ENCODE peak calls at places on chromosome 6, in ten cellular contexts. One of them, this sample, is unnamed.

GRCh38 chr6:114000066-114000465 is 29.1 kb upstream of the HDAC2 start:
- DNase-seq in tibial nerve: no peak
- DNase-seq in right lobe of liver: no peak
- DNase-seq in CD4-positive, CD25-positive, alpha-beta regulatory T cell: no peak
- DNase-seq in stomach: no peak
- DNase-seq in sigmoid colon: no peak
- DNase-seq in GM12878: no peak
- DNase-seq in K562: no peak
- DNase-seq in ovary: no peak
- DNase-seq in IMR-90: peak; percentile 82
- DNase-seq in this sample: no peak

GRCh38 chr6:73801652-73802268 is 105.8 kb downstream of the CD109 start:
- DNase-seq in right lobe of liver: no peak
- DNase-seq in ovary: no peak
- DNase-seq in sigmoid colon: no peak
- DNase-seq in K562: no peak
- DNase-seq in CD4-positive, CD25-positive, alpha-beta regulatory T cell: no peak
- DNase-seq in tibial nerve: no peak
- DNase-seq in GM12878: no peak
- DNase-seq in stomach: no peak
- DNase-seq in IMR-90: peak; percentile 11
- DNase-seq in this sample: no peak

GRCh38 chr6:62711750-62712149 is 425.7 kb upstream of the KHDRBS2 start:
- DNase-seq in sigmoid colon: no peak
- DNase-seq in K562: no peak
- DNase-seq in stomach: no peak
- DNase-seq in tibial nerve: no peak
- DNase-seq in IMR-90: no peak
- DNase-seq in ovary: no peak
- DNase-seq in right lobe of liver: no peak
- DNase-seq in GM12878: no peak
- DNase-seq in CD4-positive, CD25-positive, alpha-beta regulatory T cell: no peak
- DNase-seq in this sample: no peak

GRCh38 chr6:85490516-85491248 is 40.8 kb downstream of the NT5E start:
- DNase-seq in ovary: no peak
- DNase-seq in IMR-90: peak; percentile 26
- DNase-seq in GM12878: no peak
- DNase-seq in stomach: no peak
- DNase-seq in tibial nerve: no peak
- DNase-seq in CD4-positive, CD25-positive, alpha-beta regulatory T cell: no peak
- DNase-seq in sigmoid colon: no peak
- DNase-seq in right lobe of liver: no peak
- DNase-seq in K562: no peak
- DNase-seq in this sample: no peak

GRCh38 chr6:2839195-2839981 is 2.3 kb downstream of the SERPINB1 start:
- DNase-seq in CD4-positive, CD25-positive, alpha-beta regulatory T cell: no peak
- DNase-seq in ovary: no peak
- DNase-seq in GM12878: no peak
- DNase-seq in IMR-90: peak; percentile 83
- DNase-seq in sigmoid colon: no peak
- DNase-seq in stomach: peak; percentile 48
- DNase-seq in K562: no peak
- DNase-seq in right lobe of liver: no peak
- DNase-seq in tibial nerve: no peak
- DNase-seq in this sample: peak; percentile 24

GRCh38 chr6:55286824-55287223 is 40.4 kb upstream of the GFRAL start:
- DNase-seq in sigmoid colon: no peak
- DNase-seq in stomach: no peak
- DNase-seq in CD4-positive, CD25-positive, alpha-beta regulatory T cell: no peak
- DNase-seq in GM12878: no peak
- DNase-seq in right lobe of liver: no peak
- DNase-seq in ovary: no peak
- DNase-seq in IMR-90: no peak
- DNase-seq in K562: no peak
- DNase-seq in tibial nerve: no peak
- DNase-seq in this sample: no peak

GRCh38 chr6:26598267-26598666 is 1.5 kb downstream of the ABT1 start:
- DNase-seq in tibial nerve: no peak
- DNase-seq in IMR-90: no peak
- DNase-seq in GM12878: no peak
- DNase-seq in sigmoid colon: no peak
- DNase-seq in right lobe of liver: no peak
- DNase-seq in stomach: no peak
- DNase-seq in K562: no peak
- DNase-seq in CD4-positive, CD25-positive, alpha-beta regulatory T cell: no peak
- DNase-seq in ovary: peak; percentile 39
- DNase-seq in this sample: peak; percentile 68

GRCh38 chr6:13767121-13767794 is 47.1 kb downstream of the MCUR1 start:
- DNase-seq in right lobe of liver: no peak
- DNase-seq in ovary: peak; percentile 74
- DNase-seq in stomach: no peak
- DNase-seq in GM12878: no peak
- DNase-seq in K562: no peak
- DNase-seq in CD4-positive, CD25-positive, alpha-beta regulatory T cell: peak; percentile 39
- DNase-seq in IMR-90: peak; percentile 44
- DNase-seq in tibial nerve: peak; percentile 23
- DNase-seq in sigmoid colon: peak; percentile 89
- DNase-seq in this sample: no peak

GRCh38 chr6:73657201-73657600 is 3.4 kb upstream of the SLC17A5 start:
- DNase-seq in K562: no peak
- DNase-seq in sigmoid colon: no peak
- DNase-seq in IMR-90: no peak
- DNase-seq in ovary: no peak
- DNase-seq in stomach: no peak
- DNase-seq in GM12878: no peak
- DNase-seq in right lobe of liver: no peak
- DNase-seq in CD4-positive, CD25-positive, alpha-beta regulatory T cell: peak; percentile 58
- DNase-seq in tibial nerve: no peak
- DNase-seq in this sample: no peak

GRCh38 chr6:100267721-100268123 is 197.0 kb downstream of the SIM1 start:
- DNase-seq in K562: no peak
- DNase-seq in GM12878: no peak
- DNase-seq in sigmoid colon: no peak
- DNase-seq in right lobe of liver: no peak
- DNase-seq in ovary: no peak
- DNase-seq in tibial nerve: no peak
- DNase-seq in stomach: no peak
- DNase-seq in CD4-positive, CD25-positive, alpha-beta regulatory T cell: no peak
- DNase-seq in IMR-90: peak; percentile 28
- DNase-seq in this sample: no peak

GRCh38 chr6:68082086-68082485 is 553.0 kb upstream of the ADGRB3 start:
- DNase-seq in GM12878: no peak
- DNase-seq in CD4-positive, CD25-positive, alpha-beta regulatory T cell: no peak
- DNase-seq in sigmoid colon: no peak
- DNase-seq in stomach: no peak
- DNase-seq in K562: no peak
- DNase-seq in IMR-90: no peak
- DNase-seq in ovary: no peak
- DNase-seq in tibial nerve: no peak
- DNase-seq in right lobe of liver: no peak
- DNase-seq in this sample: no peak

DNA sequence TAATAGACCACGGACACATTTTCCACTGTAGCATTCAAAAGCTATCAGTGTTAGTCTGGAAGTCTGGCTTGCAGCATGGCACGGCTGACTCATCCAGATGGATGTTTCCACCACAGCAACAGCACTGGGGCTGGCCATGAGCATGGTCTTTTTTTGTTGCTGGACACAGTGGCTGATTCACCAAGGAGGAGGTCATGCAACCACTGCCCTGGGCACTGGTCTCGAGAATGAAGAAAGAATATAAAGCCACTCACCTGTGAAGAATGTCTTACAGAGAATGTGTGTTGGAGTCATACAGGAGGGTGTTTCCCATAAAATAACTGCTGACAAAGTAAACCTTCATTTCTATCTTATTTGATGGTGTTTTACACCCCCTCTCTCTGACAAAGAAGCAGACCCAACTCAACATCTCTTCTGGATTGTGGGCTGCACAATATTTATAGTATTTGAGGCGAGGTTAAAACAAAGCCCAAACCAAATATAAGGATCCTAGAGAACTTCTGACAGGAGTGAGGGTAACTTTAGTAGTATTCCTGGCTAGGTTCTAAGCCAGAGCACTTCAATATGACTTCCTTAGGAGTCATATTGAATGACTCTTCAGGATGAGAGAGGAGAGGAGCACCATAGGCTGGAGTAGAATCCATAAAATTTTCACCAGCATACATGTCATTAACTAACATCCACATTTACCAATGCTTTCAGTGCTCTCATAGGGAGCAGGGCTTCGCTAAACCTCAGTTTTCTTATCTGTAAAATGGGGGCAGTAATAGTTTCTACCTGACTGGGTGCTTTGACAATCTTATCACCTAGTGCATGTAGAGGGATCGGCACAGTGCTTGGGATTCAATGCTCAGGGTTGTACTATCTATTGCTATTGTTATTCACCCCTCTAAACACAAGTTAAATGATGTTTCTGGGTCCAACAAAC is 121.4 kb downstream of the KIF13A start:
- DNase-seq in CD4-positive, CD25-positive, alpha-beta regulatory T cell: no peak
- DNase-seq in sigmoid colon: peak; percentile 88
- DNase-seq in IMR-90: peak; percentile 95
- DNase-seq in tibial nerve: peak; percentile 26
- DNase-seq in GM12878: no peak
- DNase-seq in stomach: peak; percentile 39
- DNase-seq in ovary: peak; percentile 56
- DNase-seq in K562: no peak
- DNase-seq in right lobe of liver: no peak
- DNase-seq in this sample: peak; percentile 24
- H3K27ac ChIP-seq in CD4-positive, CD25-positive, alpha-beta regulatory T cell: no peak overlapping the region
- H3K27ac ChIP-seq in sigmoid colon: peak overlapping the region; percentile 79
- H3K27ac ChIP-seq in IMR-90: no peak overlapping the region
- H3K27ac ChIP-seq in tibial nerve: peak overlapping the region; percentile 80
- H3K27ac ChIP-seq in GM12878: no peak overlapping the region
- H3K27ac ChIP-seq in stomach: peak overlapping the region; percentile 39
- H3K27ac ChIP-seq in ovary: no peak overlapping the region
- H3K27ac ChIP-seq in K562: peak overlapping the region; percentile 13
- H3K27ac ChIP-seq in right lobe of liver: no peak overlapping the region
- H3K27ac ChIP-seq in this sample: no peak overlapping the region

GRCh38 chr6:6688951-6689350 is 100.4 kb downstream of the LY86 start:
- DNase-seq in IMR-90: no peak
- DNase-seq in CD4-positive, CD25-positive, alpha-beta regulatory T cell: no peak
- DNase-seq in sigmoid colon: no peak
- DNase-seq in tibial nerve: no peak
- DNase-seq in right lobe of liver: peak; percentile 13
- DNase-seq in stomach: no peak
- DNase-seq in K562: no peak
- DNase-seq in ovary: no peak
- DNase-seq in GM12878: no peak
- DNase-seq in this sample: no peak
- H3K4me1 ChIP-seq in IMR-90: peaks cover 2% of the 10 kb centered on the region
- H3K4me1 ChIP-seq in CD4-positive, CD25-positive, alpha-beta regulatory T cell: no peaks in the 10 kb centered on the region
- H3K4me1 ChIP-seq in sigmoid colon: no peaks in the 10 kb centered on the region
- H3K4me1 ChIP-seq in tibial nerve: peaks cover 37% of the 10 kb centered on the region
- H3K4me1 ChIP-seq in right lobe of liver: peaks cover 3% of the 10 kb centered on the region
- H3K4me1 ChIP-seq in stomach: peaks cover 52% of the 10 kb centered on the region
- H3K4me1 ChIP-seq in K562: peaks cover 20% of the 10 kb centered on the region
- H3K4me1 ChIP-seq in ovary: peaks cover 17% of the 10 kb centered on the region
- H3K4me1 ChIP-seq in GM12878: peaks cover 33% of the 10 kb centered on the region
- H3K4me1 ChIP-seq in this sample: peaks cover 42% of the 10 kb centered on the region

DNA sequence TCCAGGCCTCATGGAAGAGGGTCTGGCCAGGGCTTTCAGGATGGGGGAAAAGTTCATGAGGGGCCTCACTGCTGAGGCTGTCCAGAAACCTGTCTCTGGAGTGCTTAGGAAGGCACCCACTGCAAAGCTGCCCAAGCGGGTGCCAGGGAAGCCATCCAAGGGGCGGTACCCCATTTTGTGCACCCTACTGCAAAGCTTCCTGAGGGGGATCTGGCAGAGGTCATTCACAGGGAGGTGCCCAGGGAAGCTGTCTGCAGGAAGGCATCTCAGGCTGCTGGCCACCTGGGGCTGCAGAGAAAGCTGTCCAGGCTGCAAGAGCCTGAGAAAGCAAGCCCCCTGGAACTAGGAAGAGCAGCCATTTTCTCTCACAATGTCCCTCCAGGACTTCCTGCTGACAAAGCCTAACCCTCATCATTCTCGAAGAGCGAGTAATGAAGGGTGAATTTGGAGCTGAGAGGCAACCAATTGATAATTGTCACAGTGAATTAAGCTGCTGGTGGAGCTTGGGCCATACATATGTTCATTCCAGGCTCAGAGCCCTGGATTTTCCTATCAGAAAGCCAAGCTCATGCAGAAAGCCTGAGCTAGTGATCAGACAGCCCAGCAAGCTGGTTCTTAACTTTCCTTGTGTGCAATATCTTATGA is 62.1 kb upstream of the SLC22A16 start:
- DNase-seq in GM12878: no peak
- DNase-seq in stomach: no peak
- DNase-seq in tibial nerve: no peak
- DNase-seq in ovary: no peak
- DNase-seq in sigmoid colon: no peak
- DNase-seq in right lobe of liver: no peak
- DNase-seq in IMR-90: peak; percentile 7
- DNase-seq in K562: no peak
- DNase-seq in CD4-positive, CD25-positive, alpha-beta regulatory T cell: no peak
- DNase-seq in this sample: no peak
- H3K27ac ChIP-seq in GM12878: no peak overlapping the region
- H3K27ac ChIP-seq in stomach: no peak overlapping the region
- H3K27ac ChIP-seq in tibial nerve: peak overlapping the region; percentile 72
- H3K27ac ChIP-seq in ovary: no peak overlapping the region
- H3K27ac ChIP-seq in sigmoid colon: no peak overlapping the region
- H3K27ac ChIP-seq in right lobe of liver: no peak overlapping the region
- H3K27ac ChIP-seq in IMR-90: no peak overlapping the region
- H3K27ac ChIP-seq in K562: no peak overlapping the region
- H3K27ac ChIP-seq in CD4-positive, CD25-positive, alpha-beta regulatory T cell: no peak overlapping the region
- H3K27ac ChIP-seq in this sample: no peak overlapping the region

GRCh38 chr6:108677357-108677756 is 116.6 kb downstream of the FOXO3 start:
- DNase-seq in right lobe of liver: no peak
- DNase-seq in CD4-positive, CD25-positive, alpha-beta regulatory T cell: no peak
- DNase-seq in IMR-90: peak; percentile 20
- DNase-seq in K562: no peak
- DNase-seq in stomach: no peak
- DNase-seq in GM12878: no peak
- DNase-seq in sigmoid colon: no peak
- DNase-seq in ovary: no peak
- DNase-seq in tibial nerve: no peak
- DNase-seq in this sample: no peak

GRCh38 chr6:108675226-108676160 is 114.8 kb downstream of the FOXO3 start:
- DNase-seq in CD4-positive, CD25-positive, alpha-beta regulatory T cell: no peak
- DNase-seq in IMR-90: no peak
- DNase-seq in K562: no peak
- DNase-seq in right lobe of liver: no peak
- DNase-seq in stomach: peak; percentile 41
- DNase-seq in sigmoid colon: no peak
- DNase-seq in GM12878: no peak
- DNase-seq in tibial nerve: no peak
- DNase-seq in ovary: no peak
- DNase-seq in this sample: no peak

GRCh38 chr6:108677894-108678293 is 117.2 kb downstream of the FOXO3 start:
- DNase-seq in CD4-positive, CD25-positive, alpha-beta regulatory T cell: no peak
- DNase-seq in ovary: no peak
- DNase-seq in right lobe of liver: no peak
- DNase-seq in sigmoid colon: no peak
- DNase-seq in GM12878: no peak
- DNase-seq in IMR-90: no peak
- DNase-seq in stomach: no peak
- DNase-seq in K562: no peak
- DNase-seq in tibial nerve: no peak
- DNase-seq in this sample: no peak

GRCh38 chr6:108673602-108674001 is 112.9 kb downstream of the FOXO3 start:
- DNase-seq in ovary: no peak
- DNase-seq in IMR-90: peak; percentile 29
- DNase-seq in sigmoid colon: no peak
- DNase-seq in stomach: peak; percentile 50
- DNase-seq in K562: no peak
- DNase-seq in GM12878: no peak
- DNase-seq in right lobe of liver: no peak
- DNase-seq in CD4-positive, CD25-positive, alpha-beta regulatory T cell: no peak
- DNase-seq in tibial nerve: no peak
- DNase-seq in this sample: no peak

GRCh38 chr6:108676555-108676954 is 115.8 kb downstream of the FOXO3 start:
- DNase-seq in right lobe of liver: no peak
- DNase-seq in stomach: no peak
- DNase-seq in K562: no peak
- DNase-seq in sigmoid colon: no peak
- DNase-seq in CD4-positive, CD25-positive, alpha-beta regulatory T cell: no peak
- DNase-seq in IMR-90: no peak
- DNase-seq in tibial nerve: no peak
- DNase-seq in ovary: no peak
- DNase-seq in GM12878: no peak
- DNase-seq in this sample: no peak
- H3K4me1 ChIP-seq in right lobe of liver: no peaks in the 10 kb centered on the region
- H3K4me1 ChIP-seq in stomach: peaks cover 74% of the 10 kb centered on the region
- H3K4me1 ChIP-seq in K562: no peaks in the 10 kb centered on the region
- H3K4me1 ChIP-seq in sigmoid colon: no peaks in the 10 kb centered on the region
- H3K4me1 ChIP-seq in CD4-positive, CD25-positive, alpha-beta regulatory T cell: no peaks in the 10 kb centered on the region
- H3K4me1 ChIP-seq in IMR-90: peaks cover 16% of the 10 kb centered on the region
- H3K4me1 ChIP-seq in tibial nerve: peaks cover 78% of the 10 kb centered on the region
- H3K4me1 ChIP-seq in ovary: peaks cover 27% of the 10 kb centered on the region
- H3K4me1 ChIP-seq in GM12878: peaks cover 5% of the 10 kb centered on the region
- H3K4me1 ChIP-seq in this sample: peaks cover 58% of the 10 kb centered on the region